ENCODE peak calls at places on chromosomes 13 and 19, in seven cellular contexts. O is mesenchymal stem cell, A is neuronal stem cell, Q is IMR-90, U is mesendoderm, T is H1, H is trophoblast cell. G is an unnamed sample.

GRCh38 chr19:17097593-17098126 is 22.1 kb downstream of the MYO9B start:
- DNase-seq in O (peak; percentile 80), A (no peak), Q (peak; percentile 41), U (peak; percentile 68), T (no peak), H (peak; percentile 67), G (no peak)

GRCh38 chr19:47247308-47247990 is 8.9 kb upstream of the CCDC9 start:
- DNase-seq in O (peak; percentile 78), A (no peak), Q (peak; percentile 75), U (peak; percentile 83), T (peak; percentile 92), H (peak; percentile 69), G (peak; percentile 80)

GRCh38 chr19:11496391-11497163 is 9.1 kb downstream of the ZNF653 start:
- DNase-seq in O (peak; percentile 84), A (peak; percentile 56), Q (peak; percentile 86), U (peak; percentile 93), T (peak; percentile 96), H (peak; percentile 85), G (peak; percentile 88)

GRCh38 chr13:109939105-109939504 is 152.7 kb upstream of the IRS2 start:
- DNase-seq in O (no peak), A (no peak), Q (no peak), U (no peak), T (no peak), H (no peak), G (no peak)

GRCh38 chr13:106678646-106679045 is 110.7 kb upstream of the ARGLU1 start:
- DNase-seq in O (no peak), A (no peak), Q (no peak), U (no peak), T (no peak), H (no peak), G (no peak)

GRCh38 chr13:85661639-85662038 is 137.6 kb downstream of the SLITRK6 start:
- DNase-seq in O (no peak), A (no peak), Q (no peak), U (no peak), T (no peak), H (no peak), G (no peak)

GRCh38 chr13:50451609-50452008 is 391.9 kb downstream of the DLEU7 start:
- DNase-seq in O (no peak), A (no peak), Q (no peak), U (no peak), T (no peak), H (no peak), G (no peak)

GRCh38 chr19:39645800-39646411 is 9.8 kb upstream of the LGALS16 start:
- DNase-seq in O (peak; percentile 2), A (peak; percentile 38), Q (peak; percentile 15), U (peak; percentile 40), T (peak; percentile 63), H (peak; percentile 25), G (no peak)

GRCh38 chr13:91946498-91947070 is 548.2 kb downstream of the GPC5 start:
- DNase-seq in O (peak; percentile 31), A (peak; percentile 26), Q (peak; percentile 12), U (peak; percentile 47), T (no peak), H (no peak), G (no peak)

GRCh38 chr19:16726916-16727315 is 7.3 kb downstream of the NWD1 start:
- DNase-seq in O (no peak), A (no peak), Q (no peak), U (no peak), T (no peak), H (no peak), G (no peak)

GRCh38 chr19:16115309-16116039 is 3.8 kb downstream of the RAB8A start:
- DNase-seq in O (no peak), A (no peak), Q (no peak), U (no peak), T (no peak), H (no peak), G (no peak)

GRCh38 chr13:68386808-68387207 is 1156.7 kb upstream of the PCDH9 start:
- DNase-seq in O (no peak), A (no peak), Q (no peak), U (no peak), T (no peak), H (no peak), G (no peak)

GRCh38 chr19:38284422-38284821 is 19.6 kb upstream of the C19orf33 start:
- DNase-seq in O (no peak), A (no peak), Q (no peak), U (no peak), T (no peak), H (no peak), G (no peak)

GRCh38 chr13:97015661-97016350 is 21.5 kb upstream of the OXGR1 start:
- DNase-seq in O (no peak), A (no peak), Q (no peak), U (no peak), T (no peak), H (no peak), G (no peak)

GRCh38 chr13:49371943-49372636 is 71.8 kb downstream of the CAB39L start:
- DNase-seq in O (no peak), A (no peak), Q (no peak), U (no peak), T (no peak), H (no peak), G (no peak)

GRCh38 chr13:100534911-100535310 is 53.7 kb downstream of the GGACT start:
- DNase-seq in O (no peak), A (no peak), Q (no peak), U (no peak), T (no peak), H (no peak), G (no peak)

GRCh38 chr13:100537951-100538462 is 50.6 kb downstream of the GGACT start:
- DNase-seq in O (no peak), A (no peak), Q (no peak), U (no peak), T (no peak), H (no peak), G (no peak)

GRCh38 chr13:100537486-100537885 is 51.1 kb downstream of the GGACT start:
- DNase-seq in O (no peak), A (no peak), Q (no peak), U (no peak), T (no peak), H (no peak), G (no peak)

GRCh38 chr13:100535401-100536135 is 53.0 kb downstream of the GGACT start:
- DNase-seq in O (no peak), A (no peak), Q (no peak), U (no peak), T (peak; percentile 31), H (no peak), G (no peak)

GRCh38 chr13:100536643-100537180 is 51.9 kb downstream of the GGACT start:
- DNase-seq in O (no peak), A (no peak), Q (no peak), U (no peak), T (peak; percentile 38), H (no peak), G (no peak)
- H3K4me1 ChIP-seq in O (peaks cover 3% of the 10 kb centered on the region), A (no peaks in the 10 kb centered on the region), Q (peaks cover 2% of the 10 kb centered on the region), U (no peaks in the 10 kb centered on the region), T (no peaks in the 10 kb centered on the region), H (no peaks in the 10 kb centered on the region), G (no peaks in the 10 kb centered on the region)

DNA sequence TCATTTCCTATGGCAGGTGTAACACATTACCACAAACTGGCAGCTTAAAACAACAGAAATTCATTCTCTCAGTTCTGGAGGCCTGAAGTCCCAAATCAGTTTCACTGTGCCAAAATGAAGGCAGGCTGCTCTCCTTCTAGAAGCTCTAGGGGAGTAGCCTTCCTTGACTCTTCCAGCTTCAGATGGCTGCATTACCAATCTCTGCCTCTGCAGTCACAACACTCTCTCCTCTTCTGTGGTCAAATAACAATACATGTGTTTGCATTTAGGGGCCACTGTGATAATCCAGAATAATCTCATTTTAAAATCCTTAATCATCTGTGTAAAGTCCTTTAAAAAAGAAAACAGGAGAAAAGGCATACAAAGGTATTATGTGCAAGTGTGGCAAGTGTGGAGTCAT is 7.8 kb downstream of the DIAPH3 start:
- DNase-seq in O (no peak), A (no peak), Q (peak; percentile 8), U (peak; percentile 57), T (no peak), H (no peak), G (no peak)
- H3K27me3 ChIP-seq in O (no peaks in the 10 kb centered on the region), A (no peaks in the 10 kb centered on the region), Q (no peaks in the 10 kb centered on the region), U (no peaks in the 10 kb centered on the region), T (no peaks in the 10 kb centered on the region), H (no peaks in the 10 kb centered on the region), G (no peaks in the 10 kb centered on the region)

GRCh38 chr19:31100945-31101344 is 248.3 kb downstream of the TSHZ3 start:
- DNase-seq in O (no peak), A (no peak), Q (no peak), U (no peak), T (no peak), H (no peak), G (no peak)
- H2BK120ac ChIP-seq in O (no peak overlapping the region), A (no peak overlapping the region), Q (no peak overlapping the region), U (no peak overlapping the region), T (no peak overlapping the region), H (no peak overlapping the region), G (no peak overlapping the region)

GRCh38 chr13:31227063-31227462 is 27.3 kb downstream of the B3GLCT start:
- DNase-seq in O (no peak), A (no peak), Q (peak; percentile 13), U (no peak), T (no peak), H (no peak), G (no peak)
- H3K4me1 ChIP-seq in O (no peaks in the 10 kb centered on the region), A (no peaks in the 10 kb centered on the region), Q (no peaks in the 10 kb centered on the region), U (peaks cover 7% of the 10 kb centered on the region), T (peaks cover 14% of the 10 kb centered on the region), H (no peaks in the 10 kb centered on the region), G (no peaks in the 10 kb centered on the region)

GRCh38 chr13:99977912-99978780 is 3.4 kb upstream of the ZIC2 start:
- DNase-seq in O (no peak), A (no peak), Q (no peak), U (peak; percentile 76), T (peak; percentile 52), H (no peak), G (peak; percentile 52)
- H3K27me3 ChIP-seq in O (peaks cover 84% of the 10 kb centered on the region), A (no peaks in the 10 kb centered on the region), Q (peaks cover 89% of the 10 kb centered on the region), U (no peaks in the 10 kb centered on the region), T (peaks cover 16% of the 10 kb centered on the region), H (peaks cover 77% of the 10 kb centered on the region), G (peaks cover 9% of the 10 kb centered on the region)

GRCh38 chr13:93577105-93577504 is 350.5 kb downstream of the GPC6 start:
- DNase-seq in O (no peak), A (no peak), Q (no peak), U (no peak), T (no peak), H (no peak), G (no peak)
- H2BK120ac ChIP-seq in O (no peak overlapping the region), A (no peak overlapping the region), Q (no peak overlapping the region), U (no peak overlapping the region), T (no peak overlapping the region), H (no peak overlapping the region), G (no peak overlapping the region)

DNA sequence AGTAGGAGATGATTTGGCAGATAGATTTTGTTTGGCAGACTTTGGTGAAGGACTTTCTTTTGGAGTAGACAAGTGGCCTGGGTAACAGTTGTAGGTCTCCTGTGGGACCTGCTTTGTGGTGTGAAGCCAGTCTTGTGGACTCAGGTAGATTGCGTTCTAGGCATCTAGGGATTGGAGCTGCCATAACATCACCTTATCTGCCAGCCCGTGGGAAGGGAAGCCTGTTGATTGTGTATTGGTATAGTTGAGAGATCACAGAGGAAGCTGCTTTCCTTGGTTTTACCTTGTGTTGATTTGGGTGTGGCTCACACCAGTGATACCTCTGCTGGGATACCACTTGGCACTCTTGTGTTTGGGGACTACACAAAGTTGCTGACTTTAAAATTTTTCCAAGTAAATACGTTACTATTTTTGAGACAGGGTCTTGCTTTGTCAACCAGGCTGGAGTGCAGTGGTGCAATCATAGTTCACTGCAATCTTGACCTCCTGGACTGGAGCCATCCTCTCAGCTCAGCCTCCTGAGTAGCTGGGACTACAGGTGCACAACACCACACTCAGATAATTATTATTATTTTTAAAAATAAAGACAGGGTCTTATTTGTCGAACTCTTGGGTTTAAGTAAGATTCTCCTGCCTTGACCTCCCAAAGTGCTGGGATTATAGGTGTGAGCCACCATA is 7.8 kb downstream of the HNRNPM start:
- DNase-seq in O (no peak), A (no peak), Q (no peak), U (peak; percentile 78), T (no peak), H (no peak), G (no peak)
- H3K4me1 ChIP-seq in O (peaks cover 38% of the 10 kb centered on the region), A (peaks cover 2% of the 10 kb centered on the region), Q (peaks cover 18% of the 10 kb centered on the region), U (peaks cover 22% of the 10 kb centered on the region), T (peaks cover 33% of the 10 kb centered on the region), H (peaks cover 9% of the 10 kb centered on the region), G (peaks cover 10% of the 10 kb centered on the region)